ENCODE peak calls at places on chromosomes 5 and 9, in five cellular contexts. One of them, this sample, is unnamed.

GRCh38 chr9:137787786-137788505 is 89.6 kb upstream of the CACNA1B start:
- DNase-seq in activated CD4-positive, alpha-beta memory T cell treated with anti-CD3 and anti-CD28 coated beads, Interleukin-2, amount 10 ng/mL, durations not matched to agents 7 days and 5 days: no peak
- DNase-seq in AG08395: no peak
- DNase-seq in hepatocyte: no peak
- DNase-seq in H9: no peak
- DNase-seq in this sample: no peak

GRCh38 chr9:93013856-93014582 is 44.5 kb upstream of the SUSD3 start:
- DNase-seq in activated CD4-positive, alpha-beta memory T cell treated with anti-CD3 and anti-CD28 coated beads, Interleukin-2, amount 10 ng/mL, durations not matched to agents 7 days and 5 days: peak; percentile 4
- DNase-seq in AG08395: no peak
- DNase-seq in hepatocyte: no peak
- DNase-seq in H9: peak; percentile 38
- DNase-seq in this sample: no peak

GRCh38 chr5:179124853-179125788 is 64.9 kb downstream of the ZNF354C start:
- DNase-seq in hepatocyte: no peak
- DNase-seq in AG08395: no peak
- DNase-seq in H9: peak; percentile 16
- DNase-seq in activated CD4-positive, alpha-beta memory T cell treated with anti-CD3 and anti-CD28 coated beads, Interleukin-2, amount 10 ng/mL, durations not matched to agents 7 days and 5 days: no peak
- DNase-seq in this sample: no peak

GRCh38 chr9:136405481-136405880 is 4.9 kb downstream of the ENTR1 start:
- DNase-seq in H9: no peak
- DNase-seq in hepatocyte: no peak
- DNase-seq in AG08395: no peak
- DNase-seq in activated CD4-positive, alpha-beta memory T cell treated with anti-CD3 and anti-CD28 coated beads, Interleukin-2, amount 10 ng/mL, durations not matched to agents 7 days and 5 days: no peak
- DNase-seq in this sample: no peak

GRCh38 chr5:172283862-172284274 is 304 bp upstream of the UBTD2 start:
- DNase-seq in H9: peak; percentile 87
- DNase-seq in hepatocyte: peak; percentile 96
- DNase-seq in AG08395: peak; percentile 95
- DNase-seq in activated CD4-positive, alpha-beta memory T cell treated with anti-CD3 and anti-CD28 coated beads, Interleukin-2, amount 10 ng/mL, durations not matched to agents 7 days and 5 days: peak; percentile 81
- DNase-seq in this sample: no peak

GRCh38 chr9:124003636-124004349 is 7.8 kb upstream of the LHX2 start:
- DNase-seq in AG08395: no peak
- DNase-seq in hepatocyte: no peak
- DNase-seq in H9: no peak
- DNase-seq in activated CD4-positive, alpha-beta memory T cell treated with anti-CD3 and anti-CD28 coated beads, Interleukin-2, amount 10 ng/mL, durations not matched to agents 7 days and 5 days: no peak
- DNase-seq in this sample: no peak

GRCh38 chr5:6587171-6587570 is 45.7 kb downstream of the NSUN2 start:
- DNase-seq in H9: no peak
- DNase-seq in activated CD4-positive, alpha-beta memory T cell treated with anti-CD3 and anti-CD28 coated beads, Interleukin-2, amount 10 ng/mL, durations not matched to agents 7 days and 5 days: no peak
- DNase-seq in AG08395: no peak
- DNase-seq in hepatocyte: no peak
- DNase-seq in this sample: no peak

GRCh38 chr5:107672212-107673105 is 1.7 kb upstream of the EFNA5 start:
- DNase-seq in AG08395: peak; percentile 62
- DNase-seq in activated CD4-positive, alpha-beta memory T cell treated with anti-CD3 and anti-CD28 coated beads, Interleukin-2, amount 10 ng/mL, durations not matched to agents 7 days and 5 days: no peak
- DNase-seq in H9: peak; percentile 98
- DNase-seq in hepatocyte: peak; percentile 94
- DNase-seq in this sample: peak; percentile 51

GRCh38 chr9:130921483-130921806 is 17.6 kb downstream of the FIBCD1 start:
- DNase-seq in H9: no peak
- DNase-seq in hepatocyte: no peak
- DNase-seq in activated CD4-positive, alpha-beta memory T cell treated with anti-CD3 and anti-CD28 coated beads, Interleukin-2, amount 10 ng/mL, durations not matched to agents 7 days and 5 days: no peak
- DNase-seq in AG08395: no peak
- DNase-seq in this sample: no peak

GRCh38 chr9:35689601-35690446 is at the start of gene TPM2:
- DNase-seq in activated CD4-positive, alpha-beta memory T cell treated with anti-CD3 and anti-CD28 coated beads, Interleukin-2, amount 10 ng/mL, durations not matched to agents 7 days and 5 days: no peak
- DNase-seq in AG08395: peak; percentile 93
- DNase-seq in H9: peak; percentile 87
- DNase-seq in hepatocyte: peak; percentile 60
- DNase-seq in this sample: no peak

GRCh38 chr5:113214606-113215323 is 220.0 kb downstream of the TSSK1B start:
- DNase-seq in hepatocyte: no peak
- DNase-seq in activated CD4-positive, alpha-beta memory T cell treated with anti-CD3 and anti-CD28 coated beads, Interleukin-2, amount 10 ng/mL, durations not matched to agents 7 days and 5 days: no peak
- DNase-seq in H9: no peak
- DNase-seq in AG08395: no peak
- DNase-seq in this sample: no peak

GRCh38 chr9:109092051-109092580 is 27.6 kb downstream of the TMEM245 start:
- DNase-seq in AG08395: no peak
- DNase-seq in H9: no peak
- DNase-seq in activated CD4-positive, alpha-beta memory T cell treated with anti-CD3 and anti-CD28 coated beads, Interleukin-2, amount 10 ng/mL, durations not matched to agents 7 days and 5 days: no peak
- DNase-seq in hepatocyte: no peak
- DNase-seq in this sample: no peak

GRCh38 chr5:6733411-6734242 is 20.4 kb downstream of the TENT4A start:
- DNase-seq in hepatocyte: no peak
- DNase-seq in H9: no peak
- DNase-seq in AG08395: no peak
- DNase-seq in activated CD4-positive, alpha-beta memory T cell treated with anti-CD3 and anti-CD28 coated beads, Interleukin-2, amount 10 ng/mL, durations not matched to agents 7 days and 5 days: no peak
- DNase-seq in this sample: no peak

GRCh38 chr9:95776131-95776530 is 99.4 kb upstream of the ERCC6L2 start:
- DNase-seq in H9: no peak
- DNase-seq in hepatocyte: no peak
- DNase-seq in activated CD4-positive, alpha-beta memory T cell treated with anti-CD3 and anti-CD28 coated beads, Interleukin-2, amount 10 ng/mL, durations not matched to agents 7 days and 5 days: no peak
- DNase-seq in AG08395: no peak
- DNase-seq in this sample: no peak

GRCh38 chr9:15834541-15834940 is 281.7 kb downstream of the CCDC171 start:
- DNase-seq in H9: no peak
- DNase-seq in AG08395: no peak
- DNase-seq in activated CD4-positive, alpha-beta memory T cell treated with anti-CD3 and anti-CD28 coated beads, Interleukin-2, amount 10 ng/mL, durations not matched to agents 7 days and 5 days: no peak
- DNase-seq in hepatocyte: peak; percentile 8
- DNase-seq in this sample: no peak

GRCh38 chr5:36090033-36090432 is 23.4 kb upstream of the UGT3A2 start:
- DNase-seq in AG08395: peak; percentile 34
- DNase-seq in H9: peak; percentile 86
- DNase-seq in activated CD4-positive, alpha-beta memory T cell treated with anti-CD3 and anti-CD28 coated beads, Interleukin-2, amount 10 ng/mL, durations not matched to agents 7 days and 5 days: no peak
- DNase-seq in hepatocyte: peak; percentile 43
- DNase-seq in this sample: no peak

GRCh38 chr9:92328225-92328624 is 2.5 kb downstream of the CENPP start:
- DNase-seq in AG08395: peak; percentile 42
- DNase-seq in H9: no peak
- DNase-seq in hepatocyte: peak; percentile 57
- DNase-seq in activated CD4-positive, alpha-beta memory T cell treated with anti-CD3 and anti-CD28 coated beads, Interleukin-2, amount 10 ng/mL, durations not matched to agents 7 days and 5 days: no peak
- DNase-seq in this sample: peak; percentile 19

GRCh38 chr9:110133608-110134214 is 74.2 kb downstream of the C9orf152 start:
- DNase-seq in AG08395: peak; percentile 20
- DNase-seq in hepatocyte: no peak
- DNase-seq in activated CD4-positive, alpha-beta memory T cell treated with anti-CD3 and anti-CD28 coated beads, Interleukin-2, amount 10 ng/mL, durations not matched to agents 7 days and 5 days: no peak
- DNase-seq in H9: no peak
- DNase-seq in this sample: no peak

GRCh38 chr5:855771-856530 is 5.2 kb upstream of the ZDHHC11 start:
- DNase-seq in hepatocyte: no peak
- DNase-seq in AG08395: no peak
- DNase-seq in activated CD4-positive, alpha-beta memory T cell treated with anti-CD3 and anti-CD28 coated beads, Interleukin-2, amount 10 ng/mL, durations not matched to agents 7 days and 5 days: no peak
- DNase-seq in H9: no peak
- DNase-seq in this sample: no peak

GRCh38 chr9:130607640-130608420 is 28.5 kb downstream of the FUBP3 start:
- DNase-seq in H9: no peak
- DNase-seq in AG08395: peak; percentile 47
- DNase-seq in activated CD4-positive, alpha-beta memory T cell treated with anti-CD3 and anti-CD28 coated beads, Interleukin-2, amount 10 ng/mL, durations not matched to agents 7 days and 5 days: no peak
- DNase-seq in hepatocyte: no peak
- DNase-seq in this sample: no peak